ENCODE peak calls at places on chromosome 11, in nine cellular contexts. Y, S, R, N, J, K, M, C and W are unnamed samples.

GRCh38 chr11:64534950-64535349 is 56.1 kb upstream of the SLC22A12 start:
- DNase-seq in M (no peak), N (no peak), C (no peak), R (no peak), S (no peak), J (peak), K (no peak), Y (no peak), W (no peak)

GRCh38 chr11:32266611-32267010 is 168.7 kb downstream of the WT1 start:
- DNase-seq in J (no peak), Y (no peak), N (no peak), R (peak), K (no peak), M (no peak), C (no peak), S (no peak), W (no peak)

GRCh38 chr11:41177791-41178190 is 281.7 kb downstream of the LRRC4C start:
- DNase-seq in R (no peak), N (no peak), C (no peak), J (no peak), K (no peak), Y (no peak), S (no peak), M (no peak), W (no peak)

GRCh38 chr11:47843354-47844060 is 4.6 kb downstream of the NUP160 start:
- DNase-seq in S (no peak), M (no peak), C (no peak), K (no peak), Y (no peak), N (no peak), R (no peak), J (no peak), W (no peak)

GRCh38 chr11:18709414-18709813 is 10.8 kb downstream of the TMEM86A start:
- DNase-seq in J (no peak), K (no peak), C (no peak), Y (no peak), S (no peak), R (no peak), N (no peak), M (no peak), W (no peak)

GRCh38 chr11:33471541-33471940 is 214.4 kb downstream of the HIPK3 start:
- DNase-seq in R (no peak), J (no peak), N (no peak), K (no peak), M (no peak), Y (no peak), S (no peak), C (no peak), W (no peak)

GRCh38 chr11:8084352-8084751 is 3.3 kb downstream of the TUB start:
- DNase-seq in M (no peak), Y (no peak), J (no peak), K (no peak), C (no peak), R (no peak), N (no peak), S (no peak), W (no peak)

GRCh38 chr11:29782447-29782846 is 234.4 kb downstream of the KCNA4 start:
- DNase-seq in R (no peak), S (no peak), Y (no peak), M (no peak), J (no peak), N (no peak), C (no peak), K (no peak), W (no peak)

GRCh38 chr11:17277024-17277584 is 565 bp downstream of the NUCB2 start:
- DNase-seq in J (peak), Y (no peak), K (no peak), S (no peak), M (no peak), C (no peak), N (peak), R (peak), W (peak)

GRCh38 chr11:108906826-108907225 is 242.0 kb downstream of the DDX10 start:
- DNase-seq in M (no peak), N (peak), C (no peak), Y (no peak), R (no peak), K (no peak), J (no peak), S (no peak), W (no peak)

GRCh38 chr11:126718319-126718718 is 282.3 kb downstream of the KIRREL3 start:
- DNase-seq in M (no peak), R (no peak), S (no peak), Y (no peak), K (no peak), C (no peak), N (peak), J (no peak), W (no peak)

GRCh38 chr11:94574193-94574961 is 7.2 kb downstream of the PIWIL4 start:
- DNase-seq in J (no peak), M (no peak), N (peak), S (no peak), K (peak), R (peak), Y (no peak), C (no peak), W (no peak)

GRCh38 chr11:77113382-77114088 is 10.9 kb downstream of the OMP start:
- DNase-seq in S (peak), C (no peak), R (peak), N (peak), J (peak), K (no peak), M (no peak), Y (no peak), W (no peak)

GRCh38 chr11:112255075-112255739 is 5.5 kb downstream of the PLET1 start:
- DNase-seq in N (peak), C (no peak), J (no peak), Y (no peak), R (peak), S (no peak), K (peak), M (no peak), W (no peak)

GRCh38 chr11:47148274-47148673 is 28.4 kb downstream of the ARFGAP2 start:
- DNase-seq in Y (no peak), R (no peak), N (no peak), C (no peak), J (no peak), M (no peak), S (no peak), K (no peak), W (no peak)

GRCh38 chr11:47553417-47553746 is 450 bp upstream of the CELF1 start:
- DNase-seq in N (no peak), Y (no peak), S (no peak), R (peak), K (no peak), C (no peak), M (no peak), J (no peak), W (no peak)

GRCh38 chr11:252666-253065 is 15.9 kb downstream of the PSMD13 start:
- DNase-seq in R (no peak), J (no peak), N (no peak), K (no peak), C (no peak), Y (no peak), M (no peak), S (no peak), W (no peak)

GRCh38 chr11:131246589-131247164 is 123.7 kb upstream of the NTM start:
- DNase-seq in Y (peak), C (no peak), M (no peak), K (no peak), S (peak), N (no peak), J (no peak), R (no peak), W (peak)

GRCh38 chr11:104968365-104968855 is at the start of gene CASP4:
- DNase-seq in M (no peak), N (peak), K (peak), R (peak), Y (peak), J (peak), S (no peak), C (no peak), W (peak)

GRCh38 chr11:95104121-95104830 is 14.6 kb downstream of the ENDOD1 start:
- DNase-seq in K (no peak), J (no peak), R (no peak), M (no peak), C (no peak), N (no peak), Y (no peak), S (no peak), W (no peak)

GRCh38 chr11:60193687-60194433 is 11.0 kb upstream of the MS4A6A start:
- DNase-seq in K (no peak), Y (peak), J (peak), N (peak), S (peak), M (peak), R (peak), C (no peak), W (no peak)

GRCh38 chr11:71305451-71306125 is 53.2 kb upstream of the SHANK2 start:
- DNase-seq in M (no peak), Y (peak), R (no peak), C (no peak), N (no peak), J (peak), K (no peak), S (no peak), W (peak)

GRCh38 chr11:28838741-28839140 is 730.6 kb downstream of the METTL15 start:
- DNase-seq in M (no peak), C (no peak), Y (no peak), J (no peak), K (no peak), R (peak), S (no peak), N (peak), W (no peak)

GRCh38 chr11:68890490-68891231 is 13.0 kb downstream of the MRPL21 start:
- DNase-seq in Y (peak), K (peak), S (no peak), M (no peak), N (peak), C (no peak), R (peak), J (peak), W (peak)

GRCh38 chr11:77407613-77408012 is 66.3 kb downstream of the PAK1 start:
- DNase-seq in S (no peak), M (no peak), N (peak), K (peak), R (peak), C (no peak), Y (peak), J (peak), W (peak)

GRCh38 chr11:120590472-120590871 is 78.9 kb downstream of the GRIK4 start:
- DNase-seq in R (no peak), S (no peak), M (no peak), J (no peak), K (no peak), C (no peak), Y (no peak), N (peak), W (no peak)

GRCh38 chr11:121833970-121834369 is 282.0 kb downstream of the BLID start:
- DNase-seq in C (no peak), N (no peak), M (no peak), S (no peak), J (no peak), R (peak), Y (no peak), K (no peak), W (no peak)

GRCh38 chr11:33735166-33735425 is 1.1 kb downstream of the CD59 start:
- DNase-seq in K (no peak), S (no peak), J (no peak), Y (peak), C (no peak), N (no peak), R (no peak), M (no peak), W (no peak)

GRCh38 chr11:116529681-116530080 is 243.1 kb downstream of the BUD13 start:
- DNase-seq in K (no peak), Y (no peak), S (no peak), R (no peak), M (no peak), C (no peak), N (no peak), J (peak), W (no peak)

GRCh38 chr11:122344281-122344680 is 228.3 kb upstream of the BLID start:
- DNase-seq in S (no peak), J (no peak), M (no peak), N (peak), C (no peak), Y (no peak), R (peak), K (peak), W (no peak)

GRCh38 chr11:76808996-76809395 is 25.8 kb downstream of the TSKU start:
- DNase-seq in R (no peak), N (no peak), M (no peak), Y (peak), S (no peak), C (no peak), K (no peak), J (no peak), W (peak)

GRCh38 chr11:12288934-12289666 is 88.3 kb upstream of the PARVA start:
- DNase-seq in J (no peak), C (no peak), R (no peak), K (no peak), M (no peak), S (no peak), N (no peak), Y (no peak), W (peak)

GRCh38 chr11:60921777-60922335 is 2.4 kb upstream of the TMEM132A start:
- DNase-seq in K (no peak), M (no peak), J (no peak), N (no peak), Y (no peak), R (no peak), S (no peak), C (no peak), W (no peak)

GRCh38 chr11:71304045-71304444 is 51.7 kb upstream of the SHANK2 start:
- DNase-seq in S (no peak), K (no peak), J (no peak), M (no peak), R (no peak), C (no peak), N (no peak), Y (no peak), W (peak)

GRCh38 chr11:65817312-65817814 is 16.4 kb upstream of the SNX32 start:
- DNase-seq in K (no peak), S (no peak), J (no peak), Y (no peak), R (peak), N (no peak), C (no peak), M (no peak), W (no peak)